ENCODE peak calls at places on chromosomes 16 and 17, in four cellular contexts. One of them, this sample, is unnamed.

GRCh38 chr17:80192268-80192667 is 22.4 kb downstream of the CARD14 start:
- DNase-seq in uterus: no peak
- DNase-seq in ovary: no peak
- DNase-seq in adrenal gland: peak
- DNase-seq in this sample: no peak

GRCh38 chr17:17093764-17094163 is 51.5 kb downstream of the MPRIP start:
- DNase-seq in uterus: no peak
- DNase-seq in ovary: peak
- DNase-seq in adrenal gland: no peak
- DNase-seq in this sample: no peak

GRCh38 chr16:46822270-46822669 is 8.7 kb downstream of the C16orf87 start:
- DNase-seq in uterus: no peak
- DNase-seq in ovary: no peak
- DNase-seq in adrenal gland: no peak
- DNase-seq in this sample: no peak

GRCh38 chr17:34201225-34201624 is 53.9 kb upstream of the CCL2 start:
- DNase-seq in uterus: no peak
- DNase-seq in ovary: no peak
- DNase-seq in adrenal gland: no peak
- DNase-seq in this sample: no peak

GRCh38 chr16:1992475-1993292 is 2.9 kb downstream of the SYNGR3 start:
- DNase-seq in uterus: no peak
- DNase-seq in ovary: peak
- DNase-seq in adrenal gland: no peak
- DNase-seq in this sample: no peak

GRCh38 chr16:28933176-28933575 is 1.4 kb downstream of the CD19 start:
- DNase-seq in uterus: no peak
- DNase-seq in ovary: no peak
- DNase-seq in adrenal gland: no peak
- DNase-seq in this sample: no peak

GRCh38 chr17:43428524-43428923 is 29.7 kb downstream of the ARL4D start:
- DNase-seq in uterus: no peak
- DNase-seq in ovary: no peak
- DNase-seq in adrenal gland: no peak
- DNase-seq in this sample: no peak

GRCh38 chr17:2716649-2717048 is 5.1 kb upstream of the CLUH start:
- DNase-seq in uterus: no peak
- DNase-seq in ovary: no peak
- DNase-seq in adrenal gland: no peak
- DNase-seq in this sample: no peak

GRCh38 chr17:44400226-44400847 is 10.9 kb upstream of the ITGA2B start:
- DNase-seq in uterus: no peak
- DNase-seq in ovary: no peak
- DNase-seq in adrenal gland: no peak
- DNase-seq in this sample: no peak

GRCh38 chr17:37147301-37147812 is 198.6 kb downstream of the AATF start:
- DNase-seq in uterus: no peak
- DNase-seq in ovary: no peak
- DNase-seq in adrenal gland: no peak
- DNase-seq in this sample: no peak

GRCh38 chr17:27153005-27153404 is 140.9 kb upstream of the WSB1 start:
- DNase-seq in uterus: no peak
- DNase-seq in ovary: no peak
- DNase-seq in adrenal gland: no peak
- DNase-seq in this sample: no peak

GRCh38 chr16:63617047-63617989 is 1504.5 kb downstream of the CDH11 start:
- DNase-seq in uterus: no peak
- DNase-seq in ovary: no peak
- DNase-seq in adrenal gland: no peak
- DNase-seq in this sample: no peak

GRCh38 chr16:63618896-63619295 is 1503.0 kb downstream of the CDH11 start:
- DNase-seq in uterus: no peak
- DNase-seq in ovary: no peak
- DNase-seq in adrenal gland: no peak
- DNase-seq in this sample: no peak

GRCh38 chr16:63614421-63614820 is 1507.4 kb downstream of the CDH11 start:
- DNase-seq in uterus: no peak
- DNase-seq in ovary: no peak
- DNase-seq in adrenal gland: no peak
- DNase-seq in this sample: no peak

GRCh38 chr16:63613701-63614100 is 1508.2 kb downstream of the CDH11 start:
- DNase-seq in uterus: no peak
- DNase-seq in ovary: no peak
- DNase-seq in adrenal gland: no peak
- DNase-seq in this sample: no peak

DNA sequence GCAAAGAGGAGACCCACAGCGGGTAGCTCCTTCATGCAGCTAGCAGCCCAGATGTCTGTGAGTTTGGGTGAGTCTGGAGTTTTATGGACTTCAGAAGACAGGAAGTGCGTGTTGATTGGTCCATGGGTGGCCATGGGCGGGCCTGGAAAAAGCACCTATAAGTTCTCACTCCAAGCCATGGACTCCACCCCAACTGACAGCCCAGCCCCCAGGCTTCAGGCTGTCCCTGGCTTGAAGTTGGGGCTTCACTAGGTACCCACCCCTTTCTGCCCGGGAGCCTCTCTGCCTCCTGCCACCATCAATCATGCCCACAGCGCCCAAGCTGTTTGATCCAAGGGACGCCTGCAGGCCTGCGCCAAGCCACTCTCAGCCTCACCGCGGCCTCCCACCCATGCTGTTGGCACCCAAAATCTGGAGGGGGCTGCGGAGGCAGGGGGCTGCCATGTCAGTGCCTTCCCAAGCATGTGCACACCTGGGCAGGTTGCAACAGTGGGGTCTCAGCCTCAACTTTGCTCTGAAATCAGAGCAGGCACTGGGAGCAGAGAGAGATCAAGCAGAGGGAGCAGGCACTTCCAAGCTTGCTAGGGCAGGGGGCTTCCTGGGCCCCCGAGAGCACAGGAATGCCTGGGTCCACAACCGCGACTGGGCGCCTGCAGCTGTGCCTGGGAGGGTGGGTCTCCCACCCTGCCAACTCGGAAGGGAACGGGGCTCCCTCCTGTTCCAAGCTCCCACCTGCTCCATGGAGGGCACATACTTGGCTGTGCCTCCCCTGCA is 1503.7 kb downstream of the CDH11 start:
- DNase-seq in uterus: no peak
- DNase-seq in ovary: no peak
- DNase-seq in adrenal gland: no peak
- DNase-seq in this sample: peak
- TF ChIP-seq POLR2A in uterus: no peak
- TF ChIP-seq POLR2A in ovary: no peak
- TF ChIP-seq POLR2A in adrenal gland: no peak
- TF ChIP-seq POLR2A in this sample: peak

DNA sequence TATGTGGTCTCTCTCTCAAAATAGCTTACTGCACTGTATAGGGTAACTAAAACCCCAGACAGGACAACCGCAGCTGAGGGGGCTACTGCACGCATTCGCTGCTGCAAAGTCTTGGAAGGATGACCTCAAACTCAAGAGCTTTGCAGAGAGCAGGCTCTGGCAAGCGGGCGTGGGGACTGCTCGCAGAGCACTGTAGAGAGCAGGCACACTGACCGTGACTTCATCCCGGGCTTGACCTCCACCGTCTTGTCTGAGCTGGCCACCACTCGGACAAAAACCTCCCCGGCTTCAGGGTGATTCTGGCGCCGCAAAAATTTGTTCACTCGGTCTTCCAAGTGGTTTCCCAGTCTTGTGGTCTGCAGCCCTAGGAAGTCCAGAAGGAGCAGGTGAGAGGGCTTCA is 22.9 kb upstream of the TRAP1 start:
- DNase-seq in uterus: no peak
- DNase-seq in ovary: peak
- DNase-seq in adrenal gland: peak
- DNase-seq in this sample: no peak
- TF ChIP-seq POLR2A in uterus: no peak
- TF ChIP-seq POLR2A in ovary: no peak
- TF ChIP-seq POLR2A in adrenal gland: no peak
- TF ChIP-seq POLR2A in this sample: no peak

DNA sequence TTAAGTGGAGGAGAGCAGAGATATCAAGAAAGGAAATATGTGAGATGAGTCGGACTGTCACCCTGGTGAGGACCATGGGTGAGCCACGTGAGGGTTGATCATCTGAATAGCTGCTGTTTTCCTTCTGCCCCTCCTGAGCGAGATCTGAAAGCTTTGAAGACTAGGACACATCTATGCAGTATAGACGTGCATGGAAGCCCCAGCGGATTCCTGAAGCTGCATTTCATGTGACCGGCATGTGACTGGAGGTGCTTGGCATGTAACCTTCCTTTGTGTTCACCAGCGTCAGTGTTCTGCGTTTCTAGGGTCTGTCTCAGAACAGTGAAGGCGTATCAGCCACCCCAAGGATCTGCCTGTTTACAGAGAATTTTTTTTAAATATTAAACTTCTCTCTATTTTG is 75.1 kb downstream of the MSI2 start:
- DNase-seq in uterus: no peak
- DNase-seq in ovary: no peak
- DNase-seq in adrenal gland: peak
- DNase-seq in this sample: no peak
- TF ChIP-seq POLR2A in uterus: no peak
- TF ChIP-seq POLR2A in ovary: no peak
- TF ChIP-seq POLR2A in adrenal gland: no peak
- TF ChIP-seq POLR2A in this sample: no peak

GRCh38 chr16:49836668-49837067 is 19.2 kb downstream of the ZNF423 start:
- DNase-seq in uterus: no peak
- DNase-seq in ovary: no peak
- DNase-seq in adrenal gland: no peak
- DNase-seq in this sample: no peak

GRCh38 chr16:49839462-49839825 is 16.5 kb downstream of the ZNF423 start:
- DNase-seq in uterus: no peak
- DNase-seq in ovary: no peak
- DNase-seq in adrenal gland: no peak
- DNase-seq in this sample: no peak

GRCh38 chr16:49838639-49839461 is 17.1 kb downstream of the ZNF423 start:
- DNase-seq in uterus: peak
- DNase-seq in ovary: peak
- DNase-seq in adrenal gland: no peak
- DNase-seq in this sample: no peak

GRCh38 chr16:49837673-49838360 is 18.1 kb downstream of the ZNF423 start:
- DNase-seq in uterus: no peak
- DNase-seq in ovary: no peak
- DNase-seq in adrenal gland: peak
- DNase-seq in this sample: no peak

GRCh38 chr16:49838361-49838638 is 17.6 kb downstream of the ZNF423 start:
- DNase-seq in uterus: no peak
- DNase-seq in ovary: no peak
- DNase-seq in adrenal gland: no peak
- DNase-seq in this sample: no peak
- TF ChIP-seq POLR2A in uterus: no peak
- TF ChIP-seq POLR2A in ovary: no peak
- TF ChIP-seq POLR2A in adrenal gland: no peak
- TF ChIP-seq POLR2A in this sample: no peak

GRCh38 chr17:70544307-70544706 is 375.0 kb downstream of the KCNJ2 start:
- DNase-seq in uterus: no peak
- DNase-seq in ovary: no peak
- DNase-seq in adrenal gland: no peak
- DNase-seq in this sample: no peak
- TF ChIP-seq POLR2A in uterus: no peak
- TF ChIP-seq POLR2A in ovary: no peak
- TF ChIP-seq POLR2A in adrenal gland: no peak
- TF ChIP-seq POLR2A in this sample: no peak

DNA sequence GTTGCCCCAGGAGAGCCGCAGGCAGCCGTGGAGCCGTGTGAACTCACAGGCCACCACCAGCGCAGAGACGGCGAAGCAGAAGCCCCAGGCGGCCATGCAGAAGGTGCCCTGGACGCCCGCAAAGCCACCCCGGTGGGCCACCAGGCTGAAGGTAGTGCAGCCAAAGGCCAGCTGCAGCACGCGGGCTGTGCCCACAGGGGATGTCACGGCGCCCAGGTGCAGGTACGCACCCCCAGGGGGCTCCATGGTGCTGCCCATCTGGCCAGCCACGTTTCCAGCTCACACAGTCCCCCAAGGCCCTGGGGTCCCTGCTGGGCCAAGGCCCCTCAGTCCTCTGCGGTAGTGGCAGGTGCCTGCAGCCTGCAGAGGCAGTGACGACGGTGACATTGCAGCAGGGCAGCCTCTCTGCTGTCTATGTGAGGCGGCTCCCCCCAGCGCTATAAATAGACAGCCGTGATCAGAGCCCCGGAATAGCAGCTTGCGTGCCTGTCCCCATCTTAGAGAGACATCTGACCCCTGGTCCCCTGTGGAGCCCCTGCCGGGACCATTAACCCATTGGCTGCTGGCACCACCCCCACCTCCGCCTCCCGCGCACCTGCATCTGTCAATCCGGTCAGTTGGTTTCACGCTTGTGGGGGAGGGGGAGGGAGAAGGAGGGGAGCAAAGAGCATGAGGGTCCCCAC is 4.5 kb upstream of the PYCR1 start:
- DNase-seq in uterus: no peak
- DNase-seq in ovary: no peak
- DNase-seq in adrenal gland: no peak
- DNase-seq in this sample: no peak
- TF ChIP-seq POLR2A in uterus: no peak
- TF ChIP-seq POLR2A in ovary: no peak
- TF ChIP-seq POLR2A in adrenal gland: no peak
- TF ChIP-seq POLR2A in this sample: no peak

GRCh38 chr17:784143-784542 is 2.0 kb downstream of the MRM3 start:
- DNase-seq in uterus: no peak
- DNase-seq in ovary: no peak
- DNase-seq in adrenal gland: no peak
- DNase-seq in this sample: no peak
- TF ChIP-seq POLR2A in uterus: no peak
- TF ChIP-seq POLR2A in ovary: no peak
- TF ChIP-seq POLR2A in adrenal gland: no peak
- TF ChIP-seq POLR2A in this sample: no peak

This sample was measured in Peyer's patch.